ENCODE peak calls at places on chromosomes 5 and 9, in eight cellular contexts. D is neuronal stem cell, H is right cardiac atrium, Q is kidney, S is PC-9, P is A549, K is heart right ventricle, Z is stomach. V is an unnamed sample.

GRCh38 chr9:71179183-71179582 is 57.8 kb upstream of the TRPM3 start:
- DNase-seq in P (no peak), Q (no peak), H (no peak), S (no peak), Z (no peak), K (no peak), D (no peak), V (no peak)

GRCh38 chr5:145531038-145531734 is 304.0 kb downstream of the PRELID2 start:
- DNase-seq in H (no peak), K (no peak), D (no peak), P (peak; percentile 10), Q (no peak), Z (peak; percentile 58), S (peak; percentile 88), V (no peak)

GRCh38 chr5:148543727-148544126 is 110.6 kb downstream of the HTR4 start:
- DNase-seq in D (no peak), Q (no peak), Z (no peak), K (no peak), H (no peak), P (no peak), S (no peak), V (no peak)

GRCh38 chr5:68875351-68875750 is 218.5 kb upstream of the SLC30A5 start:
- DNase-seq in K (no peak), S (no peak), H (no peak), P (no peak), D (no peak), Q (no peak), Z (no peak), V (no peak)

GRCh38 chr5:106865279-106865678 is 805.5 kb downstream of the EFNA5 start:
- DNase-seq in P (no peak), K (no peak), S (no peak), H (no peak), D (no peak), Q (no peak), Z (no peak), V (no peak)

GRCh38 chr9:13146838-13147237 is 132.7 kb downstream of the MPDZ start:
- DNase-seq in P (no peak), K (no peak), D (no peak), Z (no peak), S (no peak), H (no peak), Q (no peak), V (no peak)

GRCh38 chr5:102792705-102793104 is 37.6 kb downstream of the PAM start:
- DNase-seq in S (no peak), Q (no peak), P (peak; percentile 6), K (no peak), D (no peak), H (no peak), Z (no peak), V (no peak)

GRCh38 chr5:40607202-40607601 is 72.5 kb upstream of the PTGER4 start:
- DNase-seq in Q (no peak), Z (no peak), D (no peak), S (no peak), H (no peak), K (no peak), P (no peak), V (no peak)

GRCh38 chr5:144072518-144072927 is 97.9 kb downstream of the YIPF5 start:
- DNase-seq in H (no peak), S (no peak), Q (no peak), P (no peak), K (no peak), D (no peak), Z (no peak), V (no peak)

GRCh38 chr9:3980212-3980611 is 319.7 kb downstream of the GLIS3 start:
- DNase-seq in P (no peak), S (no peak), D (no peak), Z (no peak), Q (no peak), H (no peak), K (no peak), V (no peak)

GRCh38 chr9:108761530-108762347 is 94.0 kb downstream of the ACTL7B start:
- DNase-seq in Z (peak; percentile 59), S (peak; percentile 56), K (peak; percentile 58), H (peak; percentile 68), P (peak; percentile 85), D (peak; percentile 53), Q (no peak), V (no peak)

GRCh38 chr5:156920042-156920860 is 42.8 kb downstream of the TIMD4 start:
- DNase-seq in S (no peak), Z (no peak), P (no peak), H (no peak), K (no peak), D (no peak), Q (no peak), V (no peak)

GRCh38 chr9:14910178-14910805 is at the start of gene FREM1:
- DNase-seq in Z (no peak), D (peak; percentile 48), P (no peak), K (peak; percentile 25), S (peak; percentile 4), Q (peak; percentile 82), H (peak; percentile 83), V (no peak)

GRCh38 chr5:163943546-163943945 is 438.1 kb downstream of the MAT2B start:
- DNase-seq in P (no peak), H (no peak), K (no peak), Z (no peak), D (no peak), Q (no peak), S (no peak), V (no peak)

DNA sequence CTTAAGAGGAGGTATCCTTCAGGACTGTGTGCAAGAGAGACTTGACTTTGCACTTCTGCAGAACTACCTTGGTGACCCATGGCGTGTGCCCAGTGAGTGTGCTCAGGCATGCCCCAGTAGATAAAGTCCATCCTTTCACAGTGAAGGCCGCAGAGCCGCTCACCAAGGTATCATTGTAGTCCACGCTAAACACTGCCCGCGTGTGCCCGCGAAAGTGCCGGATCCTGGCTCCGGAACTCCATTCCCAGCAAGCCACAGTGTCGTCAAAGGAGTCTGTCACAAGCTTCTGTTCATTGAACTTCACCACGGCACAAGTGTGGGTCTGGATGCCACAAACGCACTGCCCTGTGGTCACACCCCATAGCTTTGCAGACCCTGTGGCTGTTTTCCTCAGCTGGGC is 3.3 kb upstream of the GRM6 start:
- DNase-seq in D (no peak), S (no peak), Z (no peak), Q (no peak), H (no peak), K (no peak), P (no peak), V (no peak)
- H3K9me3 ChIP-seq in D (no peaks in the 10 kb centered on the region), S (no peaks in the 10 kb centered on the region), Z (peaks cover 45% of the 10 kb centered on the region), Q (no peaks in the 10 kb centered on the region), H (no peaks in the 10 kb centered on the region), K (no peaks in the 10 kb centered on the region), P (peaks cover 15% of the 10 kb centered on the region), V (no peaks in the 10 kb centered on the region)

GRCh38 chr9:10873999-10874398 is 261.2 kb upstream of the PTPRD start:
- DNase-seq in P (no peak), Z (no peak), Q (no peak), K (no peak), D (no peak), H (no peak), S (no peak), V (no peak)

GRCh38 chr9:10875752-10876151 is 262.9 kb upstream of the PTPRD start:
- DNase-seq in Q (no peak), Z (no peak), H (no peak), K (no peak), S (no peak), P (no peak), D (no peak), V (no peak)

GRCh38 chr9:10876333-10876732 is 263.5 kb upstream of the PTPRD start:
- DNase-seq in K (no peak), Q (no peak), S (no peak), H (no peak), Z (no peak), D (no peak), P (no peak), V (no peak)
- H3K9me3 ChIP-seq in K (no peaks in the 10 kb centered on the region), Q (no peaks in the 10 kb centered on the region), S (no peaks in the 10 kb centered on the region), H (no peaks in the 10 kb centered on the region), Z (peaks cover 9% of the 10 kb centered on the region), D (no peaks in the 10 kb centered on the region), P (no peaks in the 10 kb centered on the region), V (peaks cover 3% of the 10 kb centered on the region)

DNA sequence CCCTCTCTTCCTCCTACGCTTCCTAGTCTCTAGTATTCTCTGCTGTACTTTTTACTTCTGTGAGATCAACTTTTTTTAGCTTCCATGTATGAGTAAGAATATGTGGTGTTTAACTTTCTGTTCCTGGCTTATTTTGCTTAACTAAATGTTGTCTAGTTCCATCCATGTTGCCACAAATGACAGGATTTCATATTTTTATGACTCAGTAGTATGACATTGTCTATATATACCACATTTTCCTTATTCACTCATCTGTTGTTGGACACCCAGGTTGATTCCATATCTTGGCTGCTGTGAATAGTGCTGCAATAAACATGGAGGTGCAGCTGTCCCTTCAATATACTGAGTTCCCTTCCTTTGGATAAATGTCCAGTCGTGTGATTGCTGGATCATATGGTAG is 34.8 kb downstream of the FGD3 start:
- DNase-seq in P (no peak), H (no peak), Q (no peak), D (no peak), S (no peak), Z (no peak), K (no peak), V (no peak)
- H3K9me3 ChIP-seq in P (peaks cover 36% of the 10 kb centered on the region), H (no peaks in the 10 kb centered on the region), Q (no peaks in the 10 kb centered on the region), D (peaks cover 20% of the 10 kb centered on the region), S (peaks cover 57% of the 10 kb centered on the region), Z (peaks cover 9% of the 10 kb centered on the region), K (peaks cover 4% of the 10 kb centered on the region), V (no peaks in the 10 kb centered on the region)

GRCh38 chr5:179060116-179061008 is at the start of gene ZNF354C:
- DNase-seq in Z (peak; percentile 86), Q (peak; percentile 96), P (peak; percentile 67), H (peak; percentile 97), S (peak; percentile 71), K (peak; percentile 91), D (peak; percentile 68), V (peak; percentile 70)
- H3K9me3 ChIP-seq in Z (peaks cover 30% of the 10 kb centered on the region), Q (peaks cover 7% of the 10 kb centered on the region), P (peaks cover 45% of the 10 kb centered on the region), H (no peaks in the 10 kb centered on the region), S (peaks cover 15% of the 10 kb centered on the region), K (peaks cover 2% of the 10 kb centered on the region), D (peaks cover 57% of the 10 kb centered on the region), V (peaks cover 3% of the 10 kb centered on the region)

GRCh38 chr5:13316191-13316590 is 628.3 kb downstream of the DNAH5 start:
- DNase-seq in H (no peak), P (no peak), K (no peak), Q (no peak), S (no peak), D (peak; percentile 68), Z (no peak), V (no peak)
- H3K9me3 ChIP-seq in H (peaks cover 3% of the 10 kb centered on the region), P (no peaks in the 10 kb centered on the region), K (no peaks in the 10 kb centered on the region), Q (no peaks in the 10 kb centered on the region), S (no peaks in the 10 kb centered on the region), D (no peaks in the 10 kb centered on the region), Z (no peaks in the 10 kb centered on the region), V (no peaks in the 10 kb centered on the region)

DNA sequence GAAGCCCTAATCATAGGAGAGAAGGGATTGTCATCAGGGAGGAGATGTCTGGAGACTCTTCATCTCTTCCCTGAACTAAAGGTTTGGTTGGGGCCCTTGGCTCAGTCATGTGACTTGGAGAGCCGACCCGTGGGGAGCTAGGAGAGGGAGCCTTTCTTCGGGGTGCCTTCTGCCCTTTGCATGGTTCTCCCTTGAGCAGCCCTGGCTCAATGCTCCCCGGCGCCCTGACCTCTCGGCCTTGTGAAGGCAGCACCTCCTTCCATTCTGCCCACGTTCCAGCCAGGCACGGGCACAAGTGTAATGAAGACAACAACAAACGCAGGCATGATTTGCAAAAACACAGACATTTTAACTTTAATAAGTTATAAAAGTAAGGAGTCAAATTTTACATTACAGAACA is 50.4 kb downstream of the ZNF354C start:
- DNase-seq in Q (peak; percentile 49), D (no peak), S (no peak), Z (no peak), H (no peak), P (no peak), K (no peak), V (no peak)
- H3K9me3 ChIP-seq in Q (peaks cover 7% of the 10 kb centered on the region), D (no peaks in the 10 kb centered on the region), S (peaks cover 3% of the 10 kb centered on the region), Z (peaks cover 87% of the 10 kb centered on the region), H (peaks cover 8% of the 10 kb centered on the region), P (peaks cover 22% of the 10 kb centered on the region), K (peaks cover 20% of the 10 kb centered on the region), V (peaks cover 3% of the 10 kb centered on the region)

V was measured in T-helper 17 cell.